ENCODE peak calls at places on chromosomes 3 and 15, in nine cellular contexts. One of them, this sample, is unnamed.

GRCh38 chr15:73677146-73677607 is 7.0 kb upstream of the CD276 start:
- DNase-seq in Panc1: peak; percentile 46
- DNase-seq in mammary epithelial cell: peak; percentile 55
- DNase-seq in psoas muscle: peak; percentile 64
- DNase-seq in astrocyte: peak; percentile 41
- DNase-seq in breast epithelium: peak; percentile 64
- DNase-seq in uterus: peak; percentile 67
- DNase-seq in body of pancreas: peak; percentile 80
- DNase-seq in MM.1S: peak; percentile 48
- DNase-seq in this sample: peak; percentile 60

GRCh38 chr3:48407542-48408099 is 22.3 kb downstream of the PLXNB1 start:
- DNase-seq in Panc1: no peak
- DNase-seq in mammary epithelial cell: no peak
- DNase-seq in psoas muscle: no peak
- DNase-seq in astrocyte: no peak
- DNase-seq in breast epithelium: peak; percentile 19
- DNase-seq in uterus: peak; percentile 14
- DNase-seq in body of pancreas: no peak
- DNase-seq in MM.1S: no peak
- DNase-seq in this sample: no peak

GRCh38 chr3:16550305-16550675 is 36.8 kb upstream of the RFTN1 start:
- DNase-seq in Panc1: no peak
- DNase-seq in mammary epithelial cell: peak; percentile 37
- DNase-seq in psoas muscle: no peak
- DNase-seq in astrocyte: peak; percentile 3
- DNase-seq in breast epithelium: no peak
- DNase-seq in uterus: no peak
- DNase-seq in body of pancreas: no peak
- DNase-seq in MM.1S: no peak
- DNase-seq in this sample: no peak

GRCh38 chr3:5774337-5774736 is 586.8 kb downstream of the EDEM1 start:
- DNase-seq in Panc1: no peak
- DNase-seq in mammary epithelial cell: no peak
- DNase-seq in psoas muscle: no peak
- DNase-seq in astrocyte: no peak
- DNase-seq in breast epithelium: no peak
- DNase-seq in uterus: no peak
- DNase-seq in body of pancreas: no peak
- DNase-seq in MM.1S: no peak
- DNase-seq in this sample: no peak

GRCh38 chr15:43872416-43873020 is 45.7 kb downstream of the WDR76 start:
- DNase-seq in Panc1: peak; percentile 38
- DNase-seq in mammary epithelial cell: peak; percentile 27
- DNase-seq in psoas muscle: no peak
- DNase-seq in astrocyte: peak; percentile 60
- DNase-seq in breast epithelium: no peak
- DNase-seq in uterus: no peak
- DNase-seq in body of pancreas: peak; percentile 48
- DNase-seq in MM.1S: peak; percentile 41
- DNase-seq in this sample: peak; percentile 76

GRCh38 chr3:8500966-8501365 is 657 bp upstream of the LMCD1 start:
- DNase-seq in Panc1: no peak
- DNase-seq in mammary epithelial cell: no peak
- DNase-seq in psoas muscle: no peak
- DNase-seq in astrocyte: no peak
- DNase-seq in breast epithelium: no peak
- DNase-seq in uterus: no peak
- DNase-seq in body of pancreas: no peak
- DNase-seq in MM.1S: no peak
- DNase-seq in this sample: no peak

GRCh38 chr15:36880226-36880912 is 220.0 kb downstream of the MEIS2 start:
- DNase-seq in Panc1: no peak
- DNase-seq in mammary epithelial cell: no peak
- DNase-seq in psoas muscle: peak; percentile 42
- DNase-seq in astrocyte: no peak
- DNase-seq in breast epithelium: no peak
- DNase-seq in uterus: no peak
- DNase-seq in body of pancreas: no peak
- DNase-seq in MM.1S: no peak
- DNase-seq in this sample: no peak

GRCh38 chr3:23263796-23264195 is 60.7 kb downstream of the UBE2E2 start:
- DNase-seq in Panc1: no peak
- DNase-seq in mammary epithelial cell: peak; percentile 65
- DNase-seq in psoas muscle: no peak
- DNase-seq in astrocyte: peak; percentile 78
- DNase-seq in breast epithelium: no peak
- DNase-seq in uterus: no peak
- DNase-seq in body of pancreas: no peak
- DNase-seq in MM.1S: no peak
- DNase-seq in this sample: no peak

GRCh38 chr3:66860771-66861170 is 137.3 kb upstream of the KBTBD8 start:
- DNase-seq in Panc1: no peak
- DNase-seq in mammary epithelial cell: no peak
- DNase-seq in psoas muscle: no peak
- DNase-seq in astrocyte: no peak
- DNase-seq in breast epithelium: no peak
- DNase-seq in uterus: no peak
- DNase-seq in body of pancreas: no peak
- DNase-seq in MM.1S: no peak
- DNase-seq in this sample: no peak

GRCh38 chr15:56325186-56325585 is 40.0 kb upstream of the TEX9 start:
- DNase-seq in Panc1: no peak
- DNase-seq in mammary epithelial cell: peak; percentile 42
- DNase-seq in psoas muscle: no peak
- DNase-seq in astrocyte: peak; percentile 59
- DNase-seq in breast epithelium: no peak
- DNase-seq in uterus: no peak
- DNase-seq in body of pancreas: no peak
- DNase-seq in MM.1S: no peak
- DNase-seq in this sample: no peak

GRCh38 chr15:29925227-29926082 is 103.2 kb upstream of the TJP1 start:
- DNase-seq in Panc1: no peak
- DNase-seq in mammary epithelial cell: peak; percentile 93
- DNase-seq in psoas muscle: peak; percentile 64
- DNase-seq in astrocyte: peak; percentile 68
- DNase-seq in breast epithelium: no peak
- DNase-seq in uterus: peak; percentile 54
- DNase-seq in body of pancreas: peak; percentile 61
- DNase-seq in MM.1S: peak; percentile 11
- DNase-seq in this sample: peak; percentile 86

GRCh38 chr15:40055576-40056293 is 16.8 kb upstream of the SRP14 start:
- DNase-seq in Panc1: no peak
- DNase-seq in mammary epithelial cell: no peak
- DNase-seq in psoas muscle: peak; percentile 90
- DNase-seq in astrocyte: no peak
- DNase-seq in breast epithelium: peak; percentile 69
- DNase-seq in uterus: no peak
- DNase-seq in body of pancreas: peak; percentile 69
- DNase-seq in MM.1S: no peak
- DNase-seq in this sample: no peak

GRCh38 chr3:113100063-113100462 is 109.3 kb downstream of the GTPBP8 start:
- DNase-seq in Panc1: no peak
- DNase-seq in mammary epithelial cell: no peak
- DNase-seq in psoas muscle: no peak
- DNase-seq in astrocyte: no peak
- DNase-seq in breast epithelium: no peak
- DNase-seq in uterus: no peak
- DNase-seq in body of pancreas: no peak
- DNase-seq in MM.1S: no peak
- DNase-seq in this sample: no peak

GRCh38 chr3:177141471-177141870 is 55.8 kb downstream of the TBL1XR1 start:
- DNase-seq in Panc1: no peak
- DNase-seq in mammary epithelial cell: no peak
- DNase-seq in psoas muscle: no peak
- DNase-seq in astrocyte: no peak
- DNase-seq in breast epithelium: no peak
- DNase-seq in uterus: no peak
- DNase-seq in body of pancreas: no peak
- DNase-seq in MM.1S: no peak
- DNase-seq in this sample: no peak

GRCh38 chr3:188417329-188417728 is 263.4 kb downstream of the LPP start:
- DNase-seq in Panc1: no peak
- DNase-seq in mammary epithelial cell: no peak
- DNase-seq in psoas muscle: peak; percentile 71
- DNase-seq in astrocyte: no peak
- DNase-seq in breast epithelium: no peak
- DNase-seq in uterus: no peak
- DNase-seq in body of pancreas: no peak
- DNase-seq in MM.1S: peak; percentile 82
- DNase-seq in this sample: no peak

GRCh38 chr3:42764115-42764514 is 8.9 kb downstream of the CCDC13 start:
- DNase-seq in Panc1: no peak
- DNase-seq in mammary epithelial cell: no peak
- DNase-seq in psoas muscle: no peak
- DNase-seq in astrocyte: no peak
- DNase-seq in breast epithelium: no peak
- DNase-seq in uterus: no peak
- DNase-seq in body of pancreas: no peak
- DNase-seq in MM.1S: no peak
- DNase-seq in this sample: no peak

GRCh38 chr15:98906712-98907083 is 100.9 kb downstream of the PGPEP1L start:
- DNase-seq in Panc1: no peak
- DNase-seq in mammary epithelial cell: peak; percentile 79
- DNase-seq in psoas muscle: no peak
- DNase-seq in astrocyte: peak; percentile 63
- DNase-seq in breast epithelium: no peak
- DNase-seq in uterus: no peak
- DNase-seq in body of pancreas: no peak
- DNase-seq in MM.1S: no peak
- DNase-seq in this sample: peak; percentile 53

GRCh38 chr3:73060302-73060723 is 1.1 kb upstream of the EBLN2 start:
- DNase-seq in Panc1: no peak
- DNase-seq in mammary epithelial cell: no peak
- DNase-seq in psoas muscle: no peak
- DNase-seq in astrocyte: no peak
- DNase-seq in breast epithelium: no peak
- DNase-seq in uterus: no peak
- DNase-seq in body of pancreas: no peak
- DNase-seq in MM.1S: no peak
- DNase-seq in this sample: no peak

GRCh38 chr3:44509393-44509921 is 32.0 kb upstream of the ZNF445 start:
- DNase-seq in Panc1: no peak
- DNase-seq in mammary epithelial cell: peak; percentile 3
- DNase-seq in psoas muscle: no peak
- DNase-seq in astrocyte: no peak
- DNase-seq in breast epithelium: no peak
- DNase-seq in uterus: no peak
- DNase-seq in body of pancreas: no peak
- DNase-seq in MM.1S: no peak
- DNase-seq in this sample: no peak

GRCh38 chr15:25022233-25022632 is 67.4 kb downstream of the SNRPN start:
- DNase-seq in Panc1: no peak
- DNase-seq in mammary epithelial cell: peak; percentile 21
- DNase-seq in psoas muscle: no peak
- DNase-seq in astrocyte: peak; percentile 69
- DNase-seq in breast epithelium: no peak
- DNase-seq in uterus: no peak
- DNase-seq in body of pancreas: no peak
- DNase-seq in MM.1S: no peak
- DNase-seq in this sample: peak; percentile 24

DNA sequence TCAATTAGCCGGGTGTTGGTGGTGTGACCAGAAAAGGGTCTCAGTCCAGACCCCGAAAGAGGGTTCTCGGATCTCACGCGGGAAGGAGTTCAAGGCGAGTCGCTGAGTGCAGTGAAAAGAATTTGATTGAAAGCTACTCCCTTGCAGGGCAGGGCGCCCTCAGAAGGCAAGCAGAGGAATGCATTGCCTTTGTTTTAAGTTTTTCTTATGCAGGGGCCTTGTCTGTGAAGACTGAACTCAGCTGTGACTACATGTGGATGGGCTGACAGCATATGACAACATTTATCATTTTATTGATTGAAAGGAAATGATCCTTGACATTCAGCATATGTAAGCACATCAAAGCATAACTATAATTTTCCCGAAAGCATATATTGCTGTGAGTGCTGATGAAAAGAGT is 11.8 kb downstream of the CPN2 start:
- DNase-seq in Panc1: no peak
- DNase-seq in mammary epithelial cell: no peak
- DNase-seq in psoas muscle: no peak
- DNase-seq in astrocyte: no peak
- DNase-seq in breast epithelium: no peak
- DNase-seq in uterus: no peak
- DNase-seq in body of pancreas: no peak
- DNase-seq in MM.1S: no peak
- DNase-seq in this sample: no peak
- TF ChIP-seq CTCF in Panc1: peak; percentile 72
- TF ChIP-seq CTCF in mammary epithelial cell: no peak
- TF ChIP-seq CTCF in psoas muscle: no peak
- TF ChIP-seq CTCF in astrocyte: no peak
- TF ChIP-seq CTCF in breast epithelium: no peak
- TF ChIP-seq CTCF in uterus: no peak
- TF ChIP-seq CTCF in body of pancreas: no peak
- TF ChIP-seq CTCF in MM.1S: peak; percentile 7
- TF ChIP-seq CTCF in this sample: peak; percentile 46

GRCh38 chr3:108548304-108548703 is 37.9 kb upstream of the MYH15 start:
- DNase-seq in Panc1: no peak
- DNase-seq in mammary epithelial cell: no peak
- DNase-seq in psoas muscle: no peak
- DNase-seq in astrocyte: no peak
- DNase-seq in breast epithelium: no peak
- DNase-seq in uterus: no peak
- DNase-seq in body of pancreas: no peak
- DNase-seq in MM.1S: no peak
- DNase-seq in this sample: no peak
- H3K27ac ChIP-seq in Panc1: no peak overlapping the region
- H3K27ac ChIP-seq in mammary epithelial cell: no peak overlapping the region
- H3K27ac ChIP-seq in psoas muscle: no peak overlapping the region
- H3K27ac ChIP-seq in astrocyte: no peak overlapping the region
- H3K27ac ChIP-seq in breast epithelium: no peak overlapping the region
- H3K27ac ChIP-seq in uterus: no peak overlapping the region
- H3K27ac ChIP-seq in body of pancreas: no peak overlapping the region
- H3K27ac ChIP-seq in MM.1S: no peak overlapping the region
- H3K27ac ChIP-seq in this sample: no peak overlapping the region

DNA sequence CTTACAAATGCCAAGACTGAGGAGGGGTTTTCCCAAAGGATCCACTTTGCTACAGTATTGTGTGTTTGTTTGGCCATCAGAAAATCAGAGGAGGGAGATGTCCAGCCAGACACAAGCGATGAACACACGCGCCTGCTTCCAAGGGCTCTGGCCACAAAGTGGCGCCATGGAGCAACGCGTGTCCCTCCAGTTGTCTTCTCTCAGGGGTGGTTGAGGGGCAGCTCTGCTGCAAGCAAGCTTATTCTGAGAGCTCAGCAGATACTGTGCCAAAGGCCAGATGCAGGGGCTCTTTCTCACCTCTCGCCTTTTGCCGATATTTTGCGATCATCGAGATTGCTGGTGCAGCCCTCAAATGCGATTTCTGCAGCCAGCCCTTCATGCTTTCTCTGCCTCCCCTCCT is 88.9 kb upstream of the OSBPL11 start:
- DNase-seq in Panc1: no peak
- DNase-seq in mammary epithelial cell: no peak
- DNase-seq in psoas muscle: no peak
- DNase-seq in astrocyte: no peak
- DNase-seq in breast epithelium: no peak
- DNase-seq in uterus: peak; percentile 59
- DNase-seq in body of pancreas: no peak
- DNase-seq in MM.1S: no peak
- DNase-seq in this sample: no peak
- TF ChIP-seq CTCF in Panc1: peak; percentile 56
- TF ChIP-seq CTCF in mammary epithelial cell: peak; percentile 30
- TF ChIP-seq CTCF in psoas muscle: peak; percentile 24
- TF ChIP-seq CTCF in astrocyte: peak; percentile 6
- TF ChIP-seq CTCF in breast epithelium: no peak
- TF ChIP-seq CTCF in uterus: no peak
- TF ChIP-seq CTCF in body of pancreas: no peak
- TF ChIP-seq CTCF in MM.1S: peak; percentile 15
- TF ChIP-seq CTCF in this sample: peak; percentile 67

GRCh38 chr15:72536506-72536905 is 62.4 kb downstream of the ARIH1 start:
- DNase-seq in Panc1: no peak
- DNase-seq in mammary epithelial cell: no peak
- DNase-seq in psoas muscle: no peak
- DNase-seq in astrocyte: no peak
- DNase-seq in breast epithelium: no peak
- DNase-seq in uterus: no peak
- DNase-seq in body of pancreas: no peak
- DNase-seq in MM.1S: no peak
- DNase-seq in this sample: no peak
- H3K27ac ChIP-seq in Panc1: no peak overlapping the region
- H3K27ac ChIP-seq in mammary epithelial cell: no peak overlapping the region
- H3K27ac ChIP-seq in psoas muscle: no peak overlapping the region
- H3K27ac ChIP-seq in astrocyte: no peak overlapping the region
- H3K27ac ChIP-seq in breast epithelium: no peak overlapping the region
- H3K27ac ChIP-seq in uterus: no peak overlapping the region
- H3K27ac ChIP-seq in body of pancreas: no peak overlapping the region
- H3K27ac ChIP-seq in MM.1S: no peak overlapping the region
- H3K27ac ChIP-seq in this sample: no peak overlapping the region